ENCODE peak calls at places on chromosome 9, in four cellular contexts. T is CD8-positive, alpha-beta T cell; D is T-helper 17 cell; Q is HAP-1. Z is an unnamed sample. For H3K9me3, the result is how much of the 10 kb centered on the place peaks cover.

GRCh38 chr9:128899566-128900322 is 17.8 kb downstream of the LRRC8A start:
- DNase-seq in T (peak), D (no peak), Q (no peak), Z (no peak)

GRCh38 chr9:95783426-95783975 is 92.0 kb upstream of the ERCC6L2 start:
- DNase-seq in T (no peak), D (no peak), Q (no peak), Z (no peak)

GRCh38 chr9:106218854-106219253 is 524.5 kb downstream of the TMEM38B start:
- DNase-seq in T (no peak), D (no peak), Q (no peak), Z (no peak)

GRCh38 chr9:72254881-72255545 is 105.8 kb downstream of the GDA start:
- DNase-seq in T (no peak), D (no peak), Q (no peak), Z (no peak)

GRCh38 chr9:95511952-95512750 is 4.6 kb downstream of the PTCH1 start:
- DNase-seq in T (no peak), D (no peak), Q (peak), Z (no peak)

GRCh38 chr9:126228779-126229444 is 97.7 kb upstream of the MVB12B start:
- DNase-seq in T (peak), D (peak), Q (peak), Z (peak)

GRCh38 chr9:2459756-2460155 is 161.8 kb upstream of the VLDLR start:
- DNase-seq in T (no peak), D (no peak), Q (no peak), Z (no peak)

GRCh38 chr9:134621558-134622110 is 20.0 kb upstream of the COL5A1 start:
- DNase-seq in T (no peak), D (no peak), Q (no peak), Z (no peak)

GRCh38 chr9:119509291-119509905 is 140.2 kb upstream of the BRINP1 start:
- DNase-seq in T (no peak), D (no peak), Q (no peak), Z (no peak)

GRCh38 chr9:28735943-28736342 is 1162.7 kb upstream of the C9orf72 start:
- DNase-seq in T (no peak), D (no peak), Q (no peak), Z (no peak)

GRCh38 chr9:20319641-20320337 is 302.5 kb downstream of the MLLT3 start:
- DNase-seq in T (no peak), D (no peak), Q (peak), Z (no peak)

GRCh38 chr9:84140535-84141101 is 160.0 kb downstream of the RMI1 start:
- DNase-seq in T (no peak), D (no peak), Q (no peak), Z (no peak)

GRCh38 chr9:106859957-106860715 is 2.8 kb upstream of the ZNF462 start:
- DNase-seq in T (no peak), D (no peak), Q (no peak), Z (no peak)

GRCh38 chr9:128104171-128104618 is 23.3 kb downstream of the PTGES2 start:
- DNase-seq in T (no peak), D (no peak), Q (no peak), Z (no peak)

GRCh38 chr9:120869360-120869687 is 7.7 kb downstream of the PHF19 start:
- DNase-seq in T (no peak), D (no peak), Q (no peak), Z (no peak)

GRCh38 chr9:116278326-116278725 is 124.7 kb downstream of the PAPPA start:
- DNase-seq in T (no peak), D (no peak), Q (no peak), Z (no peak)

GRCh38 chr9:121706149-121706548 is 54.7 kb downstream of the DAB2IP start:
- DNase-seq in T (no peak), D (no peak), Q (no peak), Z (no peak)

GRCh38 chr9:88025411-88026132 is 51.2 kb upstream of the CDK20 start:
- DNase-seq in T (no peak), D (no peak), Q (no peak), Z (no peak)

GRCh38 chr9:121645003-121645402 is 6.4 kb upstream of the DAB2IP start:
- DNase-seq in T (no peak), D (no peak), Q (no peak), Z (no peak)

GRCh38 chr9:126952180-126952960 is 37.8 kb downstream of the RALGPS1 start:
- DNase-seq in T (no peak), D (no peak), Q (no peak), Z (no peak)

GRCh38 chr9:110006657-110007056 is 201.3 kb downstream of the C9orf152 start:
- DNase-seq in T (no peak), D (no peak), Q (no peak), Z (no peak)

GRCh38 chr9:1071730-1072129 is 21.6 kb downstream of the DMRT2 start:
- DNase-seq in T (no peak), D (no peak), Q (no peak), Z (no peak)

GRCh38 chr9:69637801-69638200 is 34.4 kb downstream of the APBA1 start:
- DNase-seq in T (no peak), D (no peak), Q (no peak), Z (no peak)

GRCh38 chr9:86405926-86406325 is 51.7 kb upstream of the TUT7 start:
- DNase-seq in T (no peak), D (no peak), Q (no peak), Z (no peak)

GRCh38 chr9:120730661-120731514 is 16.6 kb upstream of the MEGF9 start:
- DNase-seq in T (no peak), D (no peak), Q (no peak), Z (no peak)

GRCh38 chr9:93532121-93532520 is 44.3 kb upstream of the PHF2 start:
- DNase-seq in T (no peak), D (no peak), Q (no peak), Z (no peak)
- H3K9me3 ChIP-seq in T (under half), D (under half), Q (under half), Z (under half)

GRCh38 chr9:132406554-132407122 is at the start of gene TTF1:
- DNase-seq in T (peak), D (peak), Q (peak), Z (peak)
- H3K9me3 ChIP-seq in T (under half), D (under half), Q (under half), Z (under half)

GRCh38 chr9:114960276-114960675 is 29.9 kb upstream of the TNFSF8 start:
- DNase-seq in T (no peak), D (no peak), Q (no peak), Z (no peak)
- H3K9me3 ChIP-seq in T (under half), D (under half), Q (under half), Z (under half)

GRCh38 chr9:104286792-104287191 is 192.7 kb downstream of the SMC2 start:
- DNase-seq in T (no peak), D (no peak), Q (no peak), Z (no peak)
- H3K9me3 ChIP-seq in T (under half), D (under half), Q (under half), Z (under half)

DNA sequence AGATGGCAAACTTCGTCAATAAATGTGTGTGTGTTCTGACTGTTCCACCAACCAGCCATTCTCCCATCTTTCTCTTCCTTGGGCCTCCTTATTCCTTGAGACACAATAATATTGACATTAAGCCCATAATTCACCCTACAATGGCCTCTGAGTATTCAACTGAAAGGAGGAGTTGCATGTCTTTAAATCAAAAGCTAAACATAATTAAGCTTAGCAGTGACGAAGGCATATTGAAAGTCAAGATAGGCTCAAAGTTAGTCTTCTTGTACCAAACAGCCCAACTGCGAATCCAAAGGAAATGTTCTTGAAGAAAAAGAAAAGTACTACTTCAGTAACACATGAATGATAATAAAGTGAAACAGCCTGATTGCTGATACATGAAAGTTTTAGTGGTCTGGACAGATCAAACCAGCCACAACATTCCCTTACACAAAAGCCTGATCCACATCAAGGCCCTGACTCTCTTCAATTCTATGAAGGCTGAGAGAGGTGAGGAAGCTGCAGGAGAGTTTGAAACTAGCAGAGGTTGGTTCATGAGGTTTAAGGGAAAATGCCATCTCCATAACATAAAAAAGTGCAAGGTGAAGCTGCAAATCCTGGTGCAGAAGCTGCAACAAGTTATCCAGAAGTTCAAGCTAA is 81.4 kb downstream of the DENND1A start:
- DNase-seq in T (no peak), D (no peak), Q (no peak), Z (no peak)
- H3K9me3 ChIP-seq in T (under half), D (under half), Q (under half), Z (under half)

GRCh38 chr9:137986268-137987099 is 108.9 kb downstream of the CACNA1B start:
- DNase-seq in T (no peak), D (no peak), Q (no peak), Z (no peak)
- H3K9me3 ChIP-seq in T (under half), D (under half), Q (under half), Z (under half)

GRCh38 chr9:123832858-123833257 is 97.1 kb downstream of the DENND1A start:
- DNase-seq in T (no peak), D (no peak), Q (no peak), Z (no peak)
- H3K9me3 ChIP-seq in T (under half), D (under half), Q (under half), Z (under half)